ENCODE peak calls at places on chromosomes 5 and 9, in five cellular contexts. H is bronchial epithelial cell, G is GM13977, N is C1 segment of cervical spinal cord, E is left ventricle myocardium superior. P is an unnamed sample.
A peak's percentile ranks its signal among the peaks of the same experiment; 100 is the strongest.

GRCh38 chr9:10946676-10947410 is 334.0 kb upstream of the PTPRD start:
- DNase-seq in H (no peak), N (no peak), E (no peak), G (no peak), P (no peak)

GRCh38 chr9:134980516-134980915 is 62.8 kb upstream of the FCN1 start:
- DNase-seq in N (no peak), H (no peak), E (no peak), G (no peak), P (no peak)

GRCh38 chr5:10836991-10837390 is 76.0 kb upstream of the DAP start:
- DNase-seq in E (no peak), N (no peak), G (no peak), H (no peak), P (no peak)

GRCh38 chr5:76252437-76252836 is 150.6 kb upstream of the IQGAP2 start:
- DNase-seq in H (peak; percentile 32), N (no peak), G (no peak), E (no peak), P (no peak)

GRCh38 chr5:67350600-67351315 is 154.2 kb upstream of the CD180 start:
- DNase-seq in H (no peak), N (no peak), G (no peak), E (no peak), P (no peak)

GRCh38 chr5:176528301-176528700 is 8.9 kb downstream of the RNF44 start:
- DNase-seq in H (no peak), G (peak; percentile 36), N (no peak), E (peak; percentile 65), P (no peak)

GRCh38 chr5:123610665-123611406 is 98.9 kb downstream of the CSNK1G3 start:
- DNase-seq in G (peak; percentile 30), N (no peak), E (no peak), H (peak; percentile 75), P (peak; percentile 30)

GRCh38 chr5:114184006-114184405 is 177.9 kb upstream of the KCNN2 start:
- DNase-seq in N (no peak), H (no peak), E (no peak), G (no peak), P (no peak)

GRCh38 chr9:95028855-95029219 is 288.7 kb downstream of the FANCC start:
- DNase-seq in G (no peak), H (no peak), N (no peak), E (no peak), P (no peak)

GRCh38 chr5:41610402-41610801 is 100.0 kb upstream of the PLCXD3 start:
- DNase-seq in E (no peak), N (no peak), H (no peak), G (no peak), P (no peak)

GRCh38 chr9:135282001-135282731 is 194.7 kb downstream of the OLFM1 start:
- DNase-seq in G (no peak), N (peak; percentile 59), E (peak; percentile 84), H (peak; percentile 37), P (no peak)

GRCh38 chr9:100170556-100170955 is 71.5 kb downstream of the INVS start:
- DNase-seq in H (no peak), E (no peak), G (no peak), N (no peak), P (no peak)

GRCh38 chr9:68637020-68637419 is 68.0 kb upstream of the PIP5K1B start:
- DNase-seq in G (no peak), H (no peak), N (no peak), E (no peak), P (no peak)

GRCh38 chr5:112576298-112576925 is 157.3 kb upstream of the EPB41L4A start:
- DNase-seq in E (peak; percentile 44), N (peak; percentile 9), H (no peak), G (no peak), P (no peak)

GRCh38 chr9:136661641-136662325 is 933 bp upstream of the EGFL7 start:
- DNase-seq in H (no peak), G (no peak), N (no peak), E (no peak), P (peak; percentile 20)

GRCh38 chr9:130921923-130922662 is 17.0 kb downstream of the FIBCD1 start:
- DNase-seq in E (no peak), G (no peak), N (no peak), H (no peak), P (no peak)

GRCh38 chr5:121918238-121918637 is 43.5 kb upstream of the SRFBP1 start:
- DNase-seq in E (no peak), G (no peak), N (no peak), H (peak; percentile 1), P (no peak)

GRCh38 chr5:67029481-67029880 is 167.1 kb downstream of the CD180 start:
- DNase-seq in G (no peak), H (no peak), E (no peak), N (no peak), P (no peak)

GRCh38 chr5:136202800-136203199 is 9.8 kb upstream of the SMIM32 start:
- DNase-seq in G (no peak), H (no peak), N (no peak), E (no peak), P (no peak)

GRCh38 chr9:125522328-125522725 is 184.7 kb downstream of the MAPKAP1 start:
- DNase-seq in H (peak; percentile 67), G (no peak), N (no peak), E (no peak), P (no peak)

GRCh38 chr9:93473411-93473810 is 20.0 kb upstream of the FAM120AOS start:
- DNase-seq in E (no peak), H (peak; percentile 78), G (no peak), N (no peak), P (no peak)

GRCh38 chr5:137415231-137415681 is 83.9 kb downstream of the SPOCK1 start:
- DNase-seq in H (peak; percentile 73), G (no peak), E (no peak), N (no peak), P (no peak)

GRCh38 chr5:74382864-74383618 is 257.5 kb downstream of the ENC1 start:
- DNase-seq in H (peak; percentile 62), G (no peak), E (peak; percentile 41), N (no peak), P (no peak)

GRCh38 chr5:74167206-74167929 is 473.2 kb downstream of the ENC1 start:
- DNase-seq in N (no peak), G (no peak), H (peak; percentile 86), E (no peak), P (no peak)

GRCh38 chr5:115962565-115963402 is 509 bp downstream of the LVRN start:
- DNase-seq in H (no peak), G (peak; percentile 30), E (peak; percentile 61), N (no peak), P (peak; percentile 20)

GRCh38 chr5:1952021-1952420 is 69.3 kb upstream of the IRX4 start:
- DNase-seq in G (no peak), H (no peak), E (no peak), N (no peak), P (no peak)

GRCh38 chr5:143064207-143064606 is 294.0 kb downstream of the ARHGAP26 start:
- DNase-seq in N (no peak), E (no peak), H (peak; percentile 90), G (no peak), P (no peak)